ENCODE peak calls at places on chromosome 13, in six cellular contexts. O is heart right ventricle, Q is coronary artery, R is neural progenitor cell, H is AG10803, Z is tibial nerve. P is an unnamed sample.

GRCh38 chr13:98710521-98710920 is 42.0 kb downstream of the SLC15A1 start:
- DNase-seq in Q (no peak), H (no peak), Z (no peak), R (no peak), O (no peak), P (no peak)

GRCh38 chr13:40319699-40320586 is 346.5 kb downstream of the FOXO1 start:
- DNase-seq in Q (no peak), H (no peak), Z (no peak), O (no peak), R (no peak), P (no peak)

GRCh38 chr13:51333421-51333820 is 6.1 kb upstream of the SERPINE3 start:
- DNase-seq in Z (no peak), R (no peak), Q (no peak), O (no peak), H (no peak), P (no peak)

GRCh38 chr13:104408733-104409132 is 1342.5 kb upstream of the SLC10A2 start:
- DNase-seq in Z (no peak), O (no peak), H (no peak), R (no peak), Q (no peak), P (no peak)

GRCh38 chr13:114129649-114130062 is 2.8 kb downstream of the RASA3 start:
- DNase-seq in O (no peak), Q (no peak), R (no peak), Z (no peak), H (no peak), P (no peak)

GRCh38 chr13:55464222-55464621 is 1676.5 kb upstream of the PRR20A start:
- DNase-seq in O (no peak), Q (no peak), R (no peak), H (no peak), Z (no peak), P (no peak)

GRCh38 chr13:21458816-21459701 is at the start of gene ZDHHC20:
- DNase-seq in R (peak), O (peak), H (peak), Q (peak), Z (peak), P (peak)

GRCh38 chr13:42907745-42908144 is 84.3 kb downstream of the EPSTI1 start:
- DNase-seq in Q (no peak), H (no peak), Z (no peak), O (no peak), R (no peak), P (no peak)

GRCh38 chr13:110549795-110550160 is 11.7 kb downstream of the RAB20 start:
- DNase-seq in O (no peak), H (no peak), R (no peak), Q (no peak), Z (no peak), P (no peak)

GRCh38 chr13:100668408-100668807 is 6.2 kb downstream of the TMTC4 start:
- DNase-seq in R (no peak), H (peak), Q (no peak), Z (no peak), O (no peak), P (peak)

GRCh38 chr13:20043207-20043925 is 84.8 kb downstream of the ZMYM2 start:
- DNase-seq in Z (no peak), R (no peak), H (no peak), O (no peak), Q (no peak), P (no peak)

GRCh38 chr13:100517135-100517534 is 71.5 kb downstream of the GGACT start:
- DNase-seq in Q (no peak), O (no peak), Z (no peak), R (no peak), H (no peak), P (no peak)

GRCh38 chr13:94205896-94206295 is 273.6 kb downstream of the DCT start:
- DNase-seq in Z (no peak), R (no peak), Q (no peak), O (no peak), H (no peak), P (no peak)

GRCh38 chr13:70375718-70376117 is 267.5 kb upstream of the KLHL1 start:
- DNase-seq in Q (no peak), R (peak), O (no peak), Z (no peak), H (no peak), P (no peak)

GRCh38 chr13:43326100-43326499 is 302.7 kb downstream of the DNAJC15 start:
- DNase-seq in Z (no peak), H (no peak), O (no peak), R (no peak), Q (no peak), P (no peak)

GRCh38 chr13:64817721-64818120 is 2412.4 kb downstream of the PCDH9 start:
- DNase-seq in Z (no peak), O (no peak), H (peak), Q (no peak), R (no peak), P (peak)

GRCh38 chr13:99103536-99103935 is 97.1 kb upstream of the UBAC2 start:
- DNase-seq in R (peak), Q (peak), H (no peak), O (no peak), Z (no peak), P (no peak)

GRCh38 chr13:90455861-90456260 is 891.6 kb upstream of the MIR17HG start:
- DNase-seq in R (no peak), Q (no peak), Z (no peak), H (no peak), O (no peak), P (no peak)

GRCh38 chr13:31982540-31982939 is 49.0 kb upstream of the FRY start:
- DNase-seq in O (peak), Z (peak), H (peak), Q (no peak), R (no peak), P (peak)

GRCh38 chr13:101570410-101570809 is 117.9 kb downstream of the ITGBL1 start:
- DNase-seq in O (no peak), H (no peak), R (no peak), Z (no peak), Q (no peak), P (peak)

GRCh38 chr13:82439159-82439904 is 1442.9 kb downstream of the SLITRK1 start:
- DNase-seq in Q (no peak), R (no peak), Z (no peak), H (no peak), O (no peak), P (no peak)

GRCh38 chr13:112468069-112468468 is 91.9 kb downstream of the SPACA7 start:
- DNase-seq in Z (no peak), Q (no peak), O (no peak), H (no peak), R (no peak), P (no peak)

GRCh38 chr13:112465251-112466131 is 89.3 kb downstream of the SPACA7 start:
- DNase-seq in O (no peak), Q (no peak), Z (no peak), R (no peak), H (no peak), P (no peak)

GRCh38 chr13:112464720-112465119 is 88.6 kb downstream of the SPACA7 start:
- DNase-seq in H (no peak), Q (peak), R (no peak), O (no peak), Z (no peak), P (no peak)

GRCh38 chr13:112467236-112467635 is 91.1 kb downstream of the SPACA7 start:
- DNase-seq in O (no peak), R (no peak), H (no peak), Z (no peak), Q (no peak), P (no peak)

GRCh38 chr13:112466132-112467025 is 90.2 kb downstream of the SPACA7 start:
- DNase-seq in Q (peak), R (no peak), O (no peak), H (no peak), Z (no peak), P (no peak)
- H3K4me3 ChIP-seq in Q (no peak), R (no peak), O (no peak), H (no peak), Z (no peak), P (no peak)

DNA sequence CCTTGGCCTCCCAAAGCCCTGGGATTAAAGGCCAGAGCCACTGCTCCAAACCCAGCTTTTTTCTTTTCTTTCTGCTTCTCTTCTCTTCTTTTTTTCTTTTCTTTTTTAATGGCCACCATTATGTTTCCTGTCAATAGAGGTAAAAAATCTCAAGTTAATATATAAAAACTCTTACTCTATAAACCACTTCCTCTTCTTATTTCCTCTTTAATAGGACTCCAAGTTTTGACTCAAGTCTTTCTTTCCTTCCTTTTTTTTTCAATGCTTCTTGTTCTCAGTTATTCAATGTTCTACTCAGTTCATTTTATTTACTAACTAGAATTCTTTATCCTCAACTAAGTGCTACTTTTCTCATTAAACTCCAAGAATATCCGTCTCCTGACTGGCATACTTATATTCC is 27.1 kb upstream of the MYCBP2 start:
- DNase-seq in O (no peak), Q (no peak), H (no peak), Z (no peak), R (no peak), P (no peak)
- H3K4me3 ChIP-seq in O (no peak), Q (no peak), H (no peak), Z (no peak), R (no peak), P (no peak)

DNA sequence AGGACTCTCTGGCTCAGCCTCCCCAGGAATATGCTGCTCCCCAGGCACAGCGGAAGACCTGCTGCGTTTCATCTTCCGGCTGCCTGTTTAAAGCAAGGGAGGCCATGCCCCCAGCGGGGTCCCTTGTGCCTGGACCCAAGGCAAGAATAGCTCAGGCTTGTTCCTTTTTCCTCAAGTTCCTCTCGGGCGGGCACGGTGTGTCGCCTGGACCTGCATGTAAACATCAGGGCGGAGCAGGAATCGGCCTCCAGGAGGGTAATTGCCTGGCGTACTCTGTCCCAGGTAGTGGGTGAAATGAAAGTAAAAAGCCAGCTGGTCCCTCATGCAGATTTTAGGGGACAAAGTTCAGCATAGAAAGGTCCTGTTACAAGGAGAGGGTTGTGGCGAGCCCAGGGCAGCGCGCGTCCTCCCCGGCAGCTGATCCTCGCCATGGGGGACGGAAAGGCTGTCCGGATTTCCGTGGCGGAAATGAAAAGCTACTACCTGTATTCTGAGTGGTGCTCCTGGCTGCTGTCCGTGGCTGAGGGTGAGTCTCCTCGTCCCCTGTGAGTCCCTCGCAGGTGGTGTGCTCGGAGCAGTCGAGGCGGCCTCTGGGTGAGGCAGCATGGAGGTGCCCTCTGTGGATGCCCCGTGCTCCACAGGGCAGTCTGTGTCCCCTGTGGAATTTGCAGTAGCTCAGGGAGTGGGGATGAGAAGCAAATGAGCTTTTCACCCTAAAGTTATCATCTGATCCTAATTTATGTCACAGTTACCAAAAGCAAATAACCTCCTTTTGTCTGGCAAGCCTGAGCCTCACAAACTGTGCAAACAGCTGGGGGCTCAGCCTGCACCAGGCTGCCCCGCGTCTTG is 16.2 kb downstream of the MCF2L start:
- DNase-seq in O (no peak), H (no peak), Z (no peak), Q (no peak), R (no peak), P (no peak)
- H3K4me3 ChIP-seq in O (no peak), H (no peak), Z (no peak), Q (no peak), R (no peak), P (no peak)

GRCh38 chr13:29753593-29754485 is 96.6 kb downstream of the UBL3 start:
- DNase-seq in H (peak), O (no peak), Z (no peak), R (no peak), Q (no peak), P (peak)

GRCh38 chr13:29756506-29756905 is 93.9 kb downstream of the UBL3 start:
- DNase-seq in O (no peak), H (peak), Z (no peak), R (no peak), Q (no peak), P (peak)

GRCh38 chr13:29758591-29759114 is 91.8 kb downstream of the UBL3 start:
- DNase-seq in H (no peak), Q (no peak), O (no peak), Z (no peak), R (no peak), P (no peak)

GRCh38 chr13:29752175-29752574 is 98.2 kb downstream of the UBL3 start:
- DNase-seq in Z (no peak), R (no peak), H (no peak), Q (no peak), O (no peak), P (no peak)

DNA sequence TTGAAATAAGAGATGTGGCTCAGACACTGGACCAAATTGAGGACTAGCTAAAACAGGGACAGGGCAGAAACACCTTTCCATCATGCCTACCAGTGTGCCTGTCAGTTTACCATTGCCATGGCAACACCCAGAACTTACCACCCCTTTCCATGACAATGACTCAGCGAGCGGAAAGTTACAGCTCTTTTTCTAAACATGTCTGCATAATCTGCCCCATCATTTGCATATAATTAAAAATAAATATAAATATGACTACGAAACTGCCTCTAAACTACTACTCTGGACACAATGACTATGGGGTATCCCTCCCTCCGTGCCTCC is 96.0 kb downstream of the UBL3 start:
- DNase-seq in Q (no peak), R (no peak), H (peak), O (no peak), Z (no peak), P (peak)
- H3K4me3 ChIP-seq in Q (no peak), R (no peak), H (no peak), O (no peak), Z (no peak), P (no peak)

DNA sequence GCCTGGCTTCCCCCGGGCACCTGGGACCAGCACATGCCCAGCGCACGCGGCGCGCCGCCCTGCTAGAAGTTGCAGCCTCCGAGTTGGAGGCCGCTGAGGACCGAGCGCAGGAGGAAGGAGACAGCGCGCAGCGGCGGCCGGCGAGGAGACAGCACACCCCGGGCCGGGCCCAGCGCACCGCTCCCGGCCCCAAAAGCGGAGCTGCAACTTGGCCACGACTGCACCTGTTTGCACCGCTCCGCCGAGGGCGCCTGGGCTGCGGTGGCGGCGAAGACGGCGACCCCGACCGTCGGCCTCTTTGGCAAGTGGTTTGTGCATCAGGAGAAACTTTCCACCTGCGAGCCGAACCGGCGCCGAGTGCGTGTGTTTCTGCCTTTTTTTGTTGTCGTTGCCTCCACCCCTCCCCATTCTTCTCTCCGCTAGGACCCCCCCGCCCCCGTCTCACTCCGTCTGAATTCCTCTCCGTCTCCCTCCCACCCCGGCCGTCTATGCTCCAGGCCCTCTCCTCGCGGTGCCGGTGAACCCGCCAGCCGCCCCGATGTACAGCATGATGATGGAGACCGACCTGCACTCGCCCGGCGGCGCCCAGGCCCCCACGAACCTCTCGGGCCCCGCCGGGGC is at the start of gene SOX1:
- DNase-seq in Q (no peak), O (no peak), H (no peak), Z (no peak), R (peak), P (no peak)
- H3K4me3 ChIP-seq in Q (peak), O (peak), H (no peak), Z (peak), R (peak), P (no peak)

DNA sequence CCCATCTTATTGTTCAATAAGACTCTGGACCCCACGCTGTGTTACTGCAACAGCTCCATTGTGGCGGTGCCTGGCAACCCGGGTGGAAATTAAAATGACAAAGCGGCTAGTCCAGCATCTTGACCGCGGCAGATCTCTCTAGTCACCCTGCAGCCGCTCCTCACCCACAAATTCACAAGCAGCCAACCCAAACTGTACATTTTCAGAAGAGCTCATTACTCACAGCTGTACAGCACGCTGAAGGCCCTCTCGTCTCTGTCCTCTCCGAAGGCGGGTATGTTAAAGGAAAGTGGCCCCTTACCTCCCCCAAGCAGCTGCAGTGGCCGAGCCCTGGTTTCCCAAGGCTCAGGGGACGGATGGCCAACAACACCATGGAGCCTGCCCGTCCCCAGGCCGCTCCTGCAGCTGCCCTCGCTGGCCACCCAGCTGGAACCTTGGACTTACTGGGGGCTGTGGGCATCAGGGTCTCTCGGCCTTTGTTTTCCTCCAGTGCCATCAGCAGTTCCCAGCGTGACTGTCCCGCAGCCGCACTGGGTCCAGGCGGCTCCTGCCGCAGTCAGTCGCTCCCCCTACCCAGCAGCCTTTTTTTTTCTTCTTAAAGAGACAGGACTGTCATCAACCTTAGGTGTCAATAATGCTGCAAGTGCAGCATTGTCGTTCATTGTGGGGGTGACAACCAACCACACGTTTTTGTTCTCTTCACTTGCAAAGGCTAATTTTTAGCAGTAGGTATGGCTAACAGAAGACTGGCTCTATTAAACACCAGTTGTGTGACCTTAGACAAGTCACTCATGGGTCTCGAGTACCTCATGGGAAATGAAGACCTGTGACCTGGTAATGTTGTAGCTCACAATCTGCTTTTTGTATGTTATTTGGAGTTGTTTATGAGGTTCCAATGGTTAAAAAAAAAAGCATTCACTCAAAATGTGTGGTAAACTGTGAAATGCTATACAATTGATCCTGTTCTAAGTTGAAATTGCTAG is at the start of gene SACS:
- DNase-seq in H (peak), O (no peak), Q (no peak), Z (no peak), R (peak), P (peak)
- H3K4me3 ChIP-seq in H (peak), O (peak), Q (peak), Z (peak), R (peak), P (peak)

GRCh38 chr13:27920677-27921420 is 1.0 kb downstream of the PDX1 start:
- DNase-seq in O (no peak), H (peak), Q (no peak), Z (no peak), R (peak), P (peak)
- H3K4me3 ChIP-seq in O (peak), H (peak), Q (peak), Z (peak), R (peak), P (peak)

GRCh38 chr13:46682015-46682414 is 114.9 kb downstream of the ESD start:
- DNase-seq in O (no peak), R (no peak), H (no peak), Q (no peak), Z (no peak), P (no peak)
- H3K4me3 ChIP-seq in O (no peak), R (no peak), H (no peak), Q (no peak), Z (no peak), P (no peak)

GRCh38 chr13:80400834-80401450 is 60.0 kb upstream of the SPRY2 start:
- DNase-seq in Z (no peak), Q (no peak), R (no peak), H (no peak), O (no peak), P (no peak)
- H3K4me3 ChIP-seq in Z (no peak), Q (no peak), R (no peak), H (no peak), O (no peak), P (no peak)

GRCh38 chr13:75366380-75367280 is 115.3 kb downstream of the TBC1D4 start:
- DNase-seq in Q (no peak), O (no peak), H (no peak), Z (no peak), R (no peak), P (no peak)
- H3K4me3 ChIP-seq in Q (no peak), O (peak), H (no peak), Z (no peak), R (no peak), P (no peak)